ENCODE peak calls at places on chromosome 7, in six cellular contexts. A, M, S, Z, P and N are unnamed samples. For H3K4me1, the result is how much of the 10 kb centered on the place peaks cover.

GRCh38 chr7:4682621-4683042 is 537 bp downstream of the FOXK1 start:
- DNase-seq in Z (peak), S (peak), M (peak), P (peak), A (peak), N (no peak)

GRCh38 chr7:87151701-87152111 is 547 bp upstream of the DMTF1 start:
- DNase-seq in S (no peak), M (no peak), Z (no peak), A (no peak), P (no peak), N (no peak)

GRCh38 chr7:124497209-124497608 is 268.4 kb downstream of the GPR37 start:
- DNase-seq in M (no peak), A (no peak), Z (no peak), P (no peak), S (no peak), N (no peak)

GRCh38 chr7:28360739-28361138 is 51.6 kb upstream of the CREB5 start:
- DNase-seq in A (no peak), S (peak), P (no peak), M (no peak), Z (no peak), N (no peak)

GRCh38 chr7:36202347-36202896 is 49.4 kb downstream of the EEPD1 start:
- DNase-seq in A (no peak), M (no peak), S (no peak), Z (no peak), P (no peak), N (no peak)

GRCh38 chr7:50409856-50410468 is 40.2 kb downstream of the FIGNL1 start:
- DNase-seq in M (no peak), S (no peak), P (no peak), Z (no peak), A (no peak), N (no peak)

GRCh38 chr7:43141091-43141490 is 28.6 kb downstream of the HECW1 start:
- DNase-seq in A (peak), P (peak), Z (no peak), M (no peak), S (peak), N (no peak)

GRCh38 chr7:70654979-70655378 is 477.0 kb upstream of the GALNT17 start:
- DNase-seq in P (no peak), A (no peak), Z (no peak), M (no peak), S (no peak), N (no peak)

GRCh38 chr7:78702770-78703169 is 750.7 kb downstream of the MAGI2 start:
- DNase-seq in M (peak), Z (peak), S (no peak), P (no peak), A (no peak), N (no peak)

GRCh38 chr7:137828456-137828855 is 18.3 kb downstream of the DGKI start:
- DNase-seq in Z (no peak), P (no peak), M (no peak), S (no peak), A (no peak), N (no peak)

GRCh38 chr7:144826248-144826647 is 9.6 kb downstream of the TPK1 start:
- DNase-seq in P (no peak), M (no peak), A (no peak), Z (no peak), S (no peak), N (no peak)

GRCh38 chr7:99094369-99094768 is 49.5 kb downstream of the SMURF1 start:
- DNase-seq in Z (no peak), M (peak), S (no peak), P (no peak), A (no peak), N (no peak)

GRCh38 chr7:23653942-23654341 is 26.1 kb upstream of the FAM221A start:
- DNase-seq in P (no peak), Z (peak), M (no peak), S (peak), A (no peak), N (no peak)

GRCh38 chr7:131265227-131265626 is 62.4 kb upstream of the MKLN1 start:
- DNase-seq in S (no peak), M (no peak), P (no peak), A (no peak), Z (no peak), N (no peak)

GRCh38 chr7:114048386-114049235 is 129.8 kb upstream of the PPP1R3A start:
- DNase-seq in A (no peak), P (no peak), M (peak), S (no peak), Z (peak), N (no peak)

GRCh38 chr7:158705234-158705890 is 758 bp upstream of the NCAPG2 start:
- DNase-seq in A (no peak), S (peak), P (peak), Z (peak), M (no peak), N (no peak)

GRCh38 chr7:2004841-2005351 is 227.8 kb downstream of the MAD1L1 start:
- DNase-seq in Z (no peak), P (peak), M (no peak), A (peak), S (no peak), N (no peak)

GRCh38 chr7:66296001-66296521 is 90.9 kb downstream of the TPST1 start:
- DNase-seq in Z (peak), M (peak), P (no peak), A (no peak), S (no peak), N (no peak)

GRCh38 chr7:132680590-132680989 is 104.3 kb upstream of the PLXNA4 start:
- DNase-seq in M (no peak), P (no peak), S (no peak), Z (no peak), A (no peak), N (no peak)

GRCh38 chr7:104901239-104901638 is 112.8 kb upstream of the KMT2E start:
- DNase-seq in M (no peak), Z (no peak), S (no peak), P (no peak), A (no peak), N (no peak)

GRCh38 chr7:1432411-1433082 is 26.7 kb downstream of the MICALL2 start:
- DNase-seq in Z (peak), P (peak), M (peak), S (peak), A (peak), N (peak)

GRCh38 chr7:157391036-157391710 is 54.4 kb downstream of the DNAJB6 start:
- DNase-seq in P (no peak), M (no peak), A (no peak), Z (no peak), S (no peak), N (no peak)

GRCh38 chr7:157394246-157395191 is 57.7 kb downstream of the DNAJB6 start:
- DNase-seq in Z (peak), P (no peak), A (no peak), M (peak), S (no peak), N (no peak)

GRCh38 chr7:157392256-157393037 is 55.6 kb downstream of the DNAJB6 start:
- DNase-seq in Z (no peak), A (no peak), S (no peak), M (no peak), P (no peak), N (no peak)

GRCh38 chr7:157386979-157387800 is 50.4 kb downstream of the DNAJB6 start:
- DNase-seq in A (peak), M (peak), P (peak), S (peak), Z (peak), N (peak)

GRCh38 chr7:157389951-157390730 is 53.3 kb downstream of the DNAJB6 start:
- DNase-seq in M (no peak), A (no peak), S (no peak), P (no peak), Z (peak), N (no peak)
- H3K4ac ChIP-seq in M (no peak), A (no peak), S (no peak), P (no peak), Z (no peak), N (no peak)

GRCh38 chr7:72265505-72265904 is 146.6 kb downstream of the CALN1 start:
- DNase-seq in Z (no peak), M (no peak), P (no peak), A (no peak), S (peak), N (no peak)
- H2BK5ac ChIP-seq in Z (no peak), M (no peak), P (no peak), A (no peak), S (no peak), N (no peak)

GRCh38 chr7:100469227-100470044 is 5.4 kb upstream of the SPACDR start:
- DNase-seq in S (peak), P (peak), M (peak), A (peak), Z (peak), N (peak)

GRCh38 chr7:100475549-100475948 is 3.5 kb downstream of the TSC22D4 start:
- DNase-seq in Z (no peak), S (no peak), A (no peak), P (no peak), M (no peak), N (no peak)

GRCh38 chr7:100471021-100471420 is 7.0 kb upstream of the SPACDR start:
- DNase-seq in M (no peak), P (no peak), A (no peak), S (no peak), Z (no peak), N (no peak)

GRCh38 chr7:100472854-100473499 is 6.0 kb downstream of the TSC22D4 start:
- DNase-seq in M (peak), P (no peak), A (no peak), S (no peak), Z (peak), N (no peak)

DNA sequence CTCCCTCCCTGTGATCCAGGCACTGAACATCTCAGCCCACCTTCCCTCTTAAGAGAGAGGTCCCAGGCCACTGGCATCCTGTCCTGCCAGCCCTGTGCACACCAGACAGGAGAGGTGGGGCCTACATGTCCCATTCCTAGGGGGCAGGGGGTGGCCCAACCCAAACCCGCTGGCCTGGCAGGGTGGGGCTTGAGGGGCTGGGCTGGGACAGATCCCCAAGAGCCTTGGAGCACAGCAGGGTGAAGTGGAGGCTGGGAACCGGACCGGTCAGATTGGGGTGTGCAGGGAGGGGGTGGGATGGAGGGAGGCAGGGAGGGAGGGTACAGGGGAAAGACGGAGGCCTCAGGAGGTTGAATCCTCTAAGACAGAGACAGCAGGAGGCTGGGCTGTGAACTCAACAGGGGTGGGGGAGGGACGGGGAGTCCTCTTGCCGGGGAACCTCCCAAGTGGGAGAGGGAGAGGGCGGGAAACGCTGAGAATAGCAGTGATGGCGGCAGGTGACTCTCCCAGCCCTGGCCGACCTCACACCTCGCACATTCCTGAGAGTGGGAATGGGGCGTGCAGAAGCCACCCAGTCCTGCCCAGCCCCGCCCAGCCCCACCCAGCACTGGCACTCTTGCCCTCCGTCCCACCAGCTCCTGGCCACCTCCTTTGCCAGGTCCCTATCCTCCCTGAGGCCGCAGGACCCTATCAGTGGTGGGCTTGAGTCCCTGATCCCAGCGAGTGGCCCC is 6.7 kb downstream of the TSC22D4 start:
- DNase-seq in P (no peak), M (no peak), S (no peak), A (no peak), Z (no peak), N (no peak)
- H3K4me1 ChIP-seq in P (under half), M (under half), S (under half), A (under half), Z (under half), N (under half)

GRCh38 chr7:25850730-25851129 is 301.3 kb upstream of the NFE2L3 start:
- DNase-seq in A (no peak), M (no peak), P (no peak), Z (no peak), S (no peak), N (no peak)
- H3K4ac ChIP-seq in A (no peak), M (no peak), P (no peak), Z (peak), S (no peak), N (no peak)

GRCh38 chr7:31133497-31133896 is 81.4 kb downstream of the ADCYAP1R1 start:
- DNase-seq in S (peak), P (no peak), M (no peak), Z (no peak), A (no peak), N (no peak)

GRCh38 chr7:31129067-31129466 is 77.0 kb downstream of the ADCYAP1R1 start:
- DNase-seq in M (no peak), Z (no peak), A (no peak), S (peak), P (peak), N (no peak)

GRCh38 chr7:31137234-31137633 is 85.1 kb downstream of the ADCYAP1R1 start:
- DNase-seq in M (no peak), A (no peak), Z (no peak), S (no peak), P (no peak), N (no peak)

GRCh38 chr7:31134246-31135188 is 82.4 kb downstream of the ADCYAP1R1 start:
- DNase-seq in P (peak), S (peak), Z (peak), M (peak), A (peak), N (peak)
- H2BK5ac ChIP-seq in P (no peak), S (no peak), Z (no peak), M (no peak), A (no peak), N (no peak)

GRCh38 chr7:71727347-71727746 is 595.4 kb downstream of the GALNT17 start:
- DNase-seq in S (no peak), Z (no peak), M (no peak), P (no peak), A (no peak), N (no peak)
- H3K4me1 ChIP-seq in S (under half), Z (under half), M (under half), P (under half), A (under half), N (under half)

GRCh38 chr7:100584046-100584676 is 1.8 kb downstream of the LRCH4 start:
- DNase-seq in S (peak), M (peak), A (no peak), Z (peak), P (no peak), N (no peak)
- H3K4ac ChIP-seq in S (no peak), M (peak), A (no peak), Z (peak), P (no peak), N (no peak)